ENCODE peak calls at places on chromosomes 1 and 21, in eight cellular contexts. U is cardiac fibroblast, T is bronchial epithelial cell, R is NB4, K is fibroblast of lung, E is IMR-90, O is HFF-Myc, M is neural progenitor cell. X is an unnamed sample.

GRCh38 chr1:43315963-43316737 is 15.4 kb downstream of the TIE1 start:
- DNase-seq in E (no peak), U (no peak), O (no peak), T (no peak), R (no peak), K (peak; percentile 13), M (no peak), X (no peak)

GRCh38 chr1:168373869-168374268 is 93.2 kb downstream of the TBX19 start:
- DNase-seq in U (peak; percentile 38), K (peak; percentile 37), M (no peak), R (no peak), T (no peak), O (no peak), E (no peak), X (no peak)

GRCh38 chr1:185627136-185627535 is 107.1 kb upstream of the HMCN1 start:
- DNase-seq in R (no peak), T (no peak), E (no peak), M (no peak), K (no peak), U (no peak), O (no peak), X (no peak)

GRCh38 chr1:18991585-18991984 is 35.1 kb upstream of the IFFO2 start:
- DNase-seq in O (no peak), R (no peak), U (no peak), T (no peak), E (no peak), K (no peak), M (no peak), X (no peak)

GRCh38 chr1:186139115-186139514 is 235.9 kb downstream of the TPR start:
- DNase-seq in M (no peak), O (no peak), E (no peak), T (no peak), K (no peak), R (no peak), U (peak; percentile 26), X (no peak)

GRCh38 chr1:205522692-205523091 is 18.2 kb downstream of the CDK18 start:
- DNase-seq in O (no peak), E (no peak), K (no peak), M (no peak), U (no peak), T (no peak), R (no peak), X (no peak)

GRCh38 chr1:7224644-7225043 is 439.4 kb downstream of the CAMTA1 start:
- DNase-seq in T (no peak), K (no peak), E (no peak), U (no peak), O (no peak), R (no peak), M (peak; percentile 22), X (no peak)

GRCh38 chr21:46080171-46081021 is 17.5 kb upstream of the COL6A2 start:
- DNase-seq in M (no peak), K (no peak), T (no peak), E (no peak), O (no peak), R (no peak), U (no peak), X (no peak)

GRCh38 chr1:210755991-210756669 is 377.8 kb downstream of the KCNH1 start:
- DNase-seq in E (no peak), T (no peak), R (no peak), K (no peak), U (no peak), O (no peak), M (no peak), X (no peak)

GRCh38 chr1:22452401-22452963 is 831 bp downstream of the ZBTB40 start:
- DNase-seq in E (peak; percentile 38), K (peak; percentile 53), O (no peak), M (no peak), U (peak; percentile 61), R (no peak), T (peak; percentile 41), X (no peak)

GRCh38 chr21:46181953-46182547 is 2.2 kb downstream of the SPATC1L start:
- DNase-seq in R (no peak), E (no peak), U (no peak), M (no peak), O (no peak), K (no peak), T (no peak), X (no peak)

GRCh38 chr1:201404016-201404598 is 5.0 kb upstream of the LAD1 start:
- DNase-seq in O (no peak), M (no peak), U (no peak), T (no peak), R (no peak), E (no peak), K (no peak), X (no peak)

DNA sequence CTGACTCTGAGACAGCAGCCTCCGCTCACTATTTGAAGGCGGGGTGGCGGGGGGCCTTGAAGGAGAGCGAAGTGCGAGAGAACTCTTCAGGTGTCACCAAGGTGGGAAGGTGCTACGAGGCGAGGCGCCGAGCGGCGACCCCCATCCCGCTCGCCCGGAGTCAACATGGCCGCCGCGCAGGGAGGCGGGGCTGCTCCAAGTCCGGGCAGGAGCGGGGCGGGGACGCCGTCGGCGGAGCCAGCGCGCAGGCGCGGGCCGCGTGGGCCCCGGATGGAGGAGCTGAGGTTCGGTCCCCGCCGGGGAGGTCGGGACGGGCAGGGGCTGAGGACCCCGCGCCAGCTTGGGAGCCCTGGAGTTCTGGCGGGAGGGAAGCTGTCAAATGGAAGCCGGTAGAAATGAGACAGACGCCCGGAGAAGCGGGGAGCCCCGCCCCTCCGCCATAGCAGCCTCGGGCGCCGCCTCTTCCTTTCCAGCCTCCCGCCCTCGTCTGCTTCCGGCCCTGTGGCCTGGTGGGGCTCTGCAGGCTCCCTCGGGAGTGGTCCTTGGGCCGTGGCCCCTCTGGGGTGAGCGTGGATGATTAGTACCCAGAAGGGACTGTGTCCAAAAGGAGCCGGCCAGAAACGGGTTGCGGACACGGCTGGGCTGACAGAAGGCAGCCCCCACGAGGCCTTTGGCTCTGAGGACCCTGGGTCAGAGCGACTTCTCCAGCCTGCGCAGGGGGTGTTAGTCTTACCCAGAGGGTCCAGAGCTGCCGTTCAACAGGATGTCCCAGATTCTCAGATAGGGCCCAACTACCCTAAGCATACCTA is at the start of gene PIGV:
- DNase-seq in R (peak; percentile 91), U (peak; percentile 86), K (peak; percentile 71), E (peak; percentile 75), O (no peak), T (peak; percentile 58), M (peak; percentile 95), X (no peak)
- TF ChIP-seq CTCF in R (no peak), U (no peak), K (no peak), E (no peak), O (no peak), T (no peak), M (no peak), X (no peak)

GRCh38 chr1:16152521-16153087 is 3.3 kb downstream of the EPHA2 start:
- DNase-seq in E (peak; percentile 44), T (no peak), K (peak; percentile 66), M (peak; percentile 82), U (no peak), O (no peak), R (no peak), X (no peak)
- H3K4me3 ChIP-seq in E (peak overlapping the region; percentile 3), T (peak overlapping the region; percentile 94), K (peak overlapping the region; percentile 75), M (peak overlapping the region; percentile 77), U (peak overlapping the region; percentile 90), O (peak overlapping the region; percentile 74), R (no peak overlapping the region), X (no peak overlapping the region)

GRCh38 chr1:226763741-226764264 is 24.7 kb upstream of the ITPKB start:
- DNase-seq in K (peak; percentile 90), R (no peak), M (no peak), E (peak; percentile 96), O (peak; percentile 67), U (peak; percentile 86), T (peak; percentile 99), X (peak; percentile 29)
- TF ChIP-seq CTCF in K (no peak), R (no peak), M (no peak), E (no peak), O (no peak), U (no peak), T (no peak), X (no peak)

DNA sequence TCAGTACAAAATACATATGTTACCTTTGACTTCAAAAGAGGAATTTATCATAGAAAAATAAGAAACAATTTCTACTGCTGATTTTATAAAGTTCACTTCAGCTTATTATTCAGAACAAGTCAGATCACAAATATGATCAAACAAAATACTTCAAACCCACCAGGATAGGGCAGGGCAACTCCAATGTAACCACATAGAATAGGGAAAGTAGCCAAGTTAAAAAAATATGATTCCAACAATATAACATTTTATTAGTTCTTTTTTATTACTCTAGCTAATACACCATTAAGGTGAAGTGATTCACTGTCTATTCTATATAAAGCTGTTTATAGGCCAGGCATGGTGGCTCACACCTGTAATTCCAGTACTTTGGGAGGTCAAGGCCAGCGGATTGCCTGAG is 54.6 kb upstream of the ZNHIT6 start:
- DNase-seq in T (no peak), O (no peak), E (no peak), U (no peak), K (peak; percentile 5), M (no peak), R (no peak), X (no peak)
- H3K4me3 ChIP-seq in T (no peak overlapping the region), O (no peak overlapping the region), E (no peak overlapping the region), U (no peak overlapping the region), K (no peak overlapping the region), M (no peak overlapping the region), R (no peak overlapping the region), X (no peak overlapping the region)

GRCh38 chr1:6188466-6188865 is 8.3 kb upstream of the CHD5 start:
- DNase-seq in O (no peak), U (no peak), T (no peak), K (no peak), E (no peak), M (no peak), R (no peak), X (peak; percentile 71)

GRCh38 chr1:6185151-6185550 is 5.0 kb upstream of the CHD5 start:
- DNase-seq in K (peak; percentile 86), T (no peak), U (peak; percentile 70), M (no peak), R (no peak), E (peak; percentile 82), O (no peak), X (peak; percentile 78)

GRCh38 chr1:6183520-6183989 is 3.4 kb upstream of the CHD5 start:
- DNase-seq in K (no peak), T (no peak), M (no peak), R (peak; percentile 32), O (no peak), E (peak; percentile 20), U (no peak), X (no peak)

GRCh38 chr1:6184083-6184783 is 4.1 kb upstream of the CHD5 start:
- DNase-seq in U (no peak), R (peak; percentile 45), K (no peak), M (no peak), E (no peak), T (no peak), O (no peak), X (no peak)

GRCh38 chr1:6185635-6186382 is 5.7 kb upstream of the CHD5 start:
- DNase-seq in T (peak; percentile 29), O (no peak), M (peak; percentile 72), K (peak; percentile 32), E (peak; percentile 41), U (peak; percentile 56), R (peak; percentile 64), X (no peak)
- TF ChIP-seq CTCF in T (peak; percentile 53), O (peak; percentile 56), M (peak; percentile 78), K (peak; percentile 59), E (peak; percentile 54), U (peak; percentile 52), R (peak; percentile 54), X (peak; percentile 55)

X was measured in AG09309.